ENCODE peak calls at places on chromosomes 5 and 9, in ten cellular contexts. One of them, this sample, is unnamed. For H3K4me1, the result is how much of the 10 kb centered on the place peaks cover.

GRCh38 chr9:101508203-101508602 is 25.4 kb upstream of the RNF20 start:
- DNase-seq in CD8-positive, alpha-beta memory T cell: no peak
- DNase-seq in left lung: no peak
- DNase-seq in HepG2: no peak
- DNase-seq in upper lobe of right lung: no peak
- DNase-seq in tibial nerve: no peak
- DNase-seq in lower lobe of right lung: no peak
- DNase-seq in heart left ventricle: no peak
- DNase-seq in endothelial cell of umbilical vein: no peak
- DNase-seq in sigmoid colon: no peak
- DNase-seq in this sample: no peak

GRCh38 chr5:131795879-131796792 is 681 bp downstream of the FNIP1 start:
- DNase-seq in tibial nerve: peak
- DNase-seq in endothelial cell of umbilical vein: peak
- DNase-seq in CD8-positive, alpha-beta memory T cell: no peak
- DNase-seq in left lung: peak
- DNase-seq in upper lobe of right lung: peak
- DNase-seq in lower lobe of right lung: peak
- DNase-seq in heart left ventricle: peak
- DNase-seq in sigmoid colon: peak
- DNase-seq in HepG2: peak
- DNase-seq in this sample: peak

GRCh38 chr5:52956915-52957747 is 32.0 kb upstream of the ITGA2 start:
- DNase-seq in heart left ventricle: no peak
- DNase-seq in lower lobe of right lung: no peak
- DNase-seq in sigmoid colon: no peak
- DNase-seq in left lung: no peak
- DNase-seq in CD8-positive, alpha-beta memory T cell: no peak
- DNase-seq in upper lobe of right lung: no peak
- DNase-seq in tibial nerve: no peak
- DNase-seq in endothelial cell of umbilical vein: no peak
- DNase-seq in HepG2: peak
- DNase-seq in this sample: no peak

GRCh38 chr5:141421489-141421855 is 621 bp downstream of the PCDHGA11 start:
- DNase-seq in left lung: no peak
- DNase-seq in upper lobe of right lung: no peak
- DNase-seq in endothelial cell of umbilical vein: no peak
- DNase-seq in lower lobe of right lung: no peak
- DNase-seq in heart left ventricle: no peak
- DNase-seq in HepG2: no peak
- DNase-seq in sigmoid colon: no peak
- DNase-seq in tibial nerve: no peak
- DNase-seq in CD8-positive, alpha-beta memory T cell: no peak
- DNase-seq in this sample: no peak

GRCh38 chr5:149853701-149854100 is 90.9 kb downstream of the PDE6A start:
- DNase-seq in upper lobe of right lung: no peak
- DNase-seq in HepG2: no peak
- DNase-seq in tibial nerve: no peak
- DNase-seq in left lung: no peak
- DNase-seq in sigmoid colon: no peak
- DNase-seq in CD8-positive, alpha-beta memory T cell: no peak
- DNase-seq in lower lobe of right lung: no peak
- DNase-seq in endothelial cell of umbilical vein: no peak
- DNase-seq in heart left ventricle: no peak
- DNase-seq in this sample: no peak

GRCh38 chr9:124639637-124640036 is 131.5 kb downstream of the NR6A1 start:
- DNase-seq in lower lobe of right lung: no peak
- DNase-seq in left lung: no peak
- DNase-seq in sigmoid colon: no peak
- DNase-seq in HepG2: no peak
- DNase-seq in tibial nerve: no peak
- DNase-seq in endothelial cell of umbilical vein: no peak
- DNase-seq in heart left ventricle: no peak
- DNase-seq in CD8-positive, alpha-beta memory T cell: no peak
- DNase-seq in upper lobe of right lung: no peak
- DNase-seq in this sample: no peak

GRCh38 chr5:7209583-7210139 is 186.3 kb upstream of the ADCY2 start:
- DNase-seq in sigmoid colon: no peak
- DNase-seq in lower lobe of right lung: no peak
- DNase-seq in upper lobe of right lung: no peak
- DNase-seq in heart left ventricle: no peak
- DNase-seq in HepG2: no peak
- DNase-seq in tibial nerve: no peak
- DNase-seq in endothelial cell of umbilical vein: no peak
- DNase-seq in CD8-positive, alpha-beta memory T cell: no peak
- DNase-seq in left lung: no peak
- DNase-seq in this sample: no peak

GRCh38 chr5:18967637-18968036 is 1020.4 kb downstream of the CDH18 start:
- DNase-seq in upper lobe of right lung: no peak
- DNase-seq in sigmoid colon: no peak
- DNase-seq in HepG2: no peak
- DNase-seq in CD8-positive, alpha-beta memory T cell: no peak
- DNase-seq in endothelial cell of umbilical vein: no peak
- DNase-seq in tibial nerve: no peak
- DNase-seq in lower lobe of right lung: no peak
- DNase-seq in heart left ventricle: no peak
- DNase-seq in left lung: no peak
- DNase-seq in this sample: no peak

GRCh38 chr5:69105996-69106906 is 12.4 kb downstream of the SLC30A5 start:
- DNase-seq in HepG2: no peak
- DNase-seq in tibial nerve: no peak
- DNase-seq in CD8-positive, alpha-beta memory T cell: no peak
- DNase-seq in lower lobe of right lung: no peak
- DNase-seq in upper lobe of right lung: no peak
- DNase-seq in endothelial cell of umbilical vein: no peak
- DNase-seq in heart left ventricle: no peak
- DNase-seq in sigmoid colon: no peak
- DNase-seq in left lung: no peak
- DNase-seq in this sample: no peak

DNA sequence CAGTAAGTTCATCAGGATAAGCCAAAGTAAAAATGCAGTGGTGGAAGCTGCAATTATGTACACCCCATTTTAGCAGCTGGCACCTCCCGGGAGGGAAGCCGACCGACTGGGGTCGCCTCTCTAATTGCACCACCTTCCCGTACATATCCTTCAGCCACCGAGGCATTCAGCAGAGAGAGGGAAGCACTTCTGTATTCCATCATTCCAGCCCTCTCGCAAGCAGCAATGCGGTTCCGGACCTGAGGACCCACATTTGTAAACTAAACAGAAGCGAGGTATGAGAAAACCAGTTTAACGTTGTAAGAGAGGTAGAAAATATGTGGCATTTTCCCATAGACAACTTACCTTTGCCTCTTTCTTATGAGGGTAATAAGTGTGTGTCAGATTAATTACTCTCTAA is 123.7 kb upstream of the RETREG1 start:
- DNase-seq in endothelial cell of umbilical vein: no peak
- DNase-seq in left lung: no peak
- DNase-seq in HepG2: no peak
- DNase-seq in sigmoid colon: no peak
- DNase-seq in heart left ventricle: no peak
- DNase-seq in lower lobe of right lung: no peak
- DNase-seq in tibial nerve: no peak
- DNase-seq in CD8-positive, alpha-beta memory T cell: no peak
- DNase-seq in upper lobe of right lung: no peak
- DNase-seq in this sample: no peak
- H3K4me3 ChIP-seq in endothelial cell of umbilical vein: no peak
- H3K4me3 ChIP-seq in left lung: no peak
- H3K4me3 ChIP-seq in HepG2: no peak
- H3K4me3 ChIP-seq in sigmoid colon: peak
- H3K4me3 ChIP-seq in heart left ventricle: peak
- H3K4me3 ChIP-seq in lower lobe of right lung: no peak
- H3K4me3 ChIP-seq in tibial nerve: no peak
- H3K4me3 ChIP-seq in CD8-positive, alpha-beta memory T cell: no peak
- H3K4me3 ChIP-seq in upper lobe of right lung: no peak
- H3K4me3 ChIP-seq in this sample: no peak

DNA sequence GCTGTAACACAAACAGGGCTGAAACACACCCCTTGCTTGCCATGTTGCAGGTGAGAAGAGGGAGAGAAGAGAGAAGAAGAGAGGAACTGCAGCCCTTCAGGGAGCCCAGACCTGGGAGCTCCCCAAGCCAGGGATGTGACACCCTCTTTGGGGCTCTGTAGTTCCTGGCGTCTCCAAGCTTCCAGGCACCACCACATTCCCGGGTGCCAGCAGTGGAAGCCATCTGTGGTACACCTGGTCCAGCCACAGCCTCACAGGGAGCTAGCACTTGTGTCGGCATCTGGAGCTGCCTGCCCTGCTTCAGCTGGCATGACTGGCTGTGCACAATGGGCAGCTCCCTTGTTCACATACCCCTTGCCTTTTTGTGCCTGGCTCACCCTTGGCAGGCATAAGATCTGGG is 182.1 kb downstream of the DEPDC1B start:
- DNase-seq in endothelial cell of umbilical vein: no peak
- DNase-seq in upper lobe of right lung: no peak
- DNase-seq in left lung: peak
- DNase-seq in sigmoid colon: no peak
- DNase-seq in CD8-positive, alpha-beta memory T cell: no peak
- DNase-seq in heart left ventricle: no peak
- DNase-seq in tibial nerve: no peak
- DNase-seq in HepG2: no peak
- DNase-seq in lower lobe of right lung: no peak
- DNase-seq in this sample: no peak
- H3K4me1 ChIP-seq in endothelial cell of umbilical vein: under half
- H3K4me1 ChIP-seq in upper lobe of right lung: under half
- H3K4me1 ChIP-seq in left lung: under half
- H3K4me1 ChIP-seq in sigmoid colon: under half
- H3K4me1 ChIP-seq in CD8-positive, alpha-beta memory T cell: under half
- H3K4me1 ChIP-seq in heart left ventricle: under half
- H3K4me1 ChIP-seq in tibial nerve: under half
- H3K4me1 ChIP-seq in HepG2: under half
- H3K4me1 ChIP-seq in lower lobe of right lung: under half
- H3K4me1 ChIP-seq in this sample: under half

GRCh38 chr9:89939893-89940292 is 335.1 kb downstream of the GADD45G start:
- DNase-seq in heart left ventricle: no peak
- DNase-seq in HepG2: no peak
- DNase-seq in sigmoid colon: no peak
- DNase-seq in lower lobe of right lung: no peak
- DNase-seq in CD8-positive, alpha-beta memory T cell: no peak
- DNase-seq in upper lobe of right lung: no peak
- DNase-seq in endothelial cell of umbilical vein: no peak
- DNase-seq in tibial nerve: no peak
- DNase-seq in left lung: no peak
- DNase-seq in this sample: no peak

GRCh38 chr9:89933578-89933977 is 328.8 kb downstream of the GADD45G start:
- DNase-seq in tibial nerve: no peak
- DNase-seq in sigmoid colon: no peak
- DNase-seq in CD8-positive, alpha-beta memory T cell: no peak
- DNase-seq in endothelial cell of umbilical vein: no peak
- DNase-seq in upper lobe of right lung: no peak
- DNase-seq in HepG2: no peak
- DNase-seq in lower lobe of right lung: no peak
- DNase-seq in heart left ventricle: no peak
- DNase-seq in left lung: no peak
- DNase-seq in this sample: no peak

GRCh38 chr9:89937051-89937450 is 332.2 kb downstream of the GADD45G start:
- DNase-seq in CD8-positive, alpha-beta memory T cell: no peak
- DNase-seq in heart left ventricle: no peak
- DNase-seq in lower lobe of right lung: no peak
- DNase-seq in upper lobe of right lung: no peak
- DNase-seq in sigmoid colon: no peak
- DNase-seq in left lung: no peak
- DNase-seq in HepG2: no peak
- DNase-seq in tibial nerve: no peak
- DNase-seq in endothelial cell of umbilical vein: no peak
- DNase-seq in this sample: no peak

GRCh38 chr9:89935791-89936190 is 331.0 kb downstream of the GADD45G start:
- DNase-seq in upper lobe of right lung: no peak
- DNase-seq in left lung: no peak
- DNase-seq in heart left ventricle: no peak
- DNase-seq in lower lobe of right lung: no peak
- DNase-seq in CD8-positive, alpha-beta memory T cell: no peak
- DNase-seq in HepG2: no peak
- DNase-seq in sigmoid colon: no peak
- DNase-seq in tibial nerve: no peak
- DNase-seq in endothelial cell of umbilical vein: no peak
- DNase-seq in this sample: no peak

GRCh38 chr9:89935115-89935514 is 330.3 kb downstream of the GADD45G start:
- DNase-seq in tibial nerve: no peak
- DNase-seq in CD8-positive, alpha-beta memory T cell: no peak
- DNase-seq in sigmoid colon: no peak
- DNase-seq in heart left ventricle: no peak
- DNase-seq in left lung: no peak
- DNase-seq in endothelial cell of umbilical vein: no peak
- DNase-seq in HepG2: no peak
- DNase-seq in lower lobe of right lung: no peak
- DNase-seq in upper lobe of right lung: no peak
- DNase-seq in this sample: no peak
- H3K27ac ChIP-seq in tibial nerve: no peak
- H3K27ac ChIP-seq in CD8-positive, alpha-beta memory T cell: no peak
- H3K27ac ChIP-seq in sigmoid colon: peak
- H3K27ac ChIP-seq in heart left ventricle: no peak
- H3K27ac ChIP-seq in left lung: no peak
- H3K27ac ChIP-seq in endothelial cell of umbilical vein: no peak
- H3K27ac ChIP-seq in HepG2: no peak
- H3K27ac ChIP-seq in lower lobe of right lung: no peak
- H3K27ac ChIP-seq in upper lobe of right lung: no peak
- H3K27ac ChIP-seq in this sample: no peak

GRCh38 chr5:143064661-143065060 is 294.5 kb downstream of the ARHGAP26 start:
- DNase-seq in lower lobe of right lung: no peak
- DNase-seq in left lung: no peak
- DNase-seq in endothelial cell of umbilical vein: peak
- DNase-seq in heart left ventricle: no peak
- DNase-seq in HepG2: no peak
- DNase-seq in sigmoid colon: no peak
- DNase-seq in tibial nerve: no peak
- DNase-seq in upper lobe of right lung: no peak
- DNase-seq in CD8-positive, alpha-beta memory T cell: no peak
- DNase-seq in this sample: no peak
- H3K4me3 ChIP-seq in lower lobe of right lung: no peak
- H3K4me3 ChIP-seq in left lung: no peak
- H3K4me3 ChIP-seq in endothelial cell of umbilical vein: no peak
- H3K4me3 ChIP-seq in heart left ventricle: no peak
- H3K4me3 ChIP-seq in HepG2: no peak
- H3K4me3 ChIP-seq in sigmoid colon: no peak
- H3K4me3 ChIP-seq in tibial nerve: no peak
- H3K4me3 ChIP-seq in upper lobe of right lung: no peak
- H3K4me3 ChIP-seq in CD8-positive, alpha-beta memory T cell: no peak
- H3K4me3 ChIP-seq in this sample: no peak

DNA sequence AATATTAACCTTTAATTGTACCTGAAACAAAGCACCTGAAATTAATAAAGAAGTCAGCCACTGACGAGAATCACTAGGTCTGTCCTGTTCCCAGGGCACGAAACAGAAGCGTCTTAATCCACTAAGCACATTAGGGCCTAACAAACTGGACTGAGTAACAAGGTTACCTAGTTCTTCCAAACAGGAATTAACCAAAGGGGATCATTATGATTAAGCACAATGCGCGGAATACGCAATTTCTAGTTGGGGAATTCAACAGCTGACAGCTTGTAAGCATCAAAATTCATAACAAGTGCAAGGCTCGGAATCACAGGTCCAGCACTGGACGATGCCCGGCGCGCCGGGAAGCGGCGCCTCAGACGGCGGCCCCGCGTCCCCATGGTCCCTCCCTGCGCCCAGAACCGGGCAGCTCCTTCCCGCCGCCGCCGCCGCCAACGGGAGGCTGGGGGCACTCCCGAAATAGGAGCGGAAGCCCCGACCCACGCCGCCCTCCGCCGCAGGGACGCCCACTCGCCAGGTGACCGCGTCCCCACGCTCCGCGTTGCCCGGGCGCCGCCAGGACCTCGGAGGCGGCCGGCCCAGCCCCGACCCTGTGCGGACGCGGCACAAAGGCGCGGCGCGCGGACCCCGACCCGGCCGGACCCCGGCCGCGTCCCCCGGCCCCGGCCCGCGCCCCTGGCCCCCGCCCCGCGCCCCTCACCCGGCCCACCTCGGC is 898 bp downstream of the CAMSAP1 start:
- DNase-seq in CD8-positive, alpha-beta memory T cell: peak
- DNase-seq in sigmoid colon: peak
- DNase-seq in endothelial cell of umbilical vein: peak
- DNase-seq in left lung: peak
- DNase-seq in lower lobe of right lung: peak
- DNase-seq in heart left ventricle: no peak
- DNase-seq in upper lobe of right lung: peak
- DNase-seq in tibial nerve: no peak
- DNase-seq in HepG2: no peak
- DNase-seq in this sample: peak
- H3K4me1 ChIP-seq in CD8-positive, alpha-beta memory T cell: under half
- H3K4me1 ChIP-seq in sigmoid colon: under half
- H3K4me1 ChIP-seq in endothelial cell of umbilical vein: under half
- H3K4me1 ChIP-seq in left lung: under half
- H3K4me1 ChIP-seq in lower lobe of right lung: half or more
- H3K4me1 ChIP-seq in heart left ventricle: half or more
- H3K4me1 ChIP-seq in upper lobe of right lung: under half
- H3K4me1 ChIP-seq in tibial nerve: under half
- H3K4me1 ChIP-seq in HepG2: half or more
- H3K4me1 ChIP-seq in this sample: under half